ENCODE peak calls at places on chromosome 15, in ten cellular contexts. X, O, A, R, Y, W, I, J, P and N are unnamed samples. For H3K9me3, the result is how much of the 10 kb centered on the place peaks cover.

GRCh38 chr15:101452572-101452971 is 36.9 kb downstream of the PCSK6 start:
- DNase-seq in X (no peak), O (no peak), A (no peak), R (no peak), Y (no peak), W (no peak), I (no peak), J (no peak), P (no peak), N (no peak)

GRCh38 chr15:80405970-80406369 is 1.8 kb downstream of the ARNT2 start:
- DNase-seq in X (no peak), O (no peak), A (no peak), R (no peak), Y (no peak), W (no peak), I (no peak), J (no peak), P (no peak), N (no peak)

GRCh38 chr15:85543741-85544155 is 163.3 kb downstream of the AKAP13 start:
- DNase-seq in X (peak), O (no peak), A (no peak), R (peak), Y (peak), W (no peak), I (peak), J (peak), P (peak), N (peak)

GRCh38 chr15:23866832-23867231 is 179.7 kb upstream of the NDN start:
- DNase-seq in X (no peak), O (peak), A (no peak), R (no peak), Y (no peak), W (peak), I (no peak), J (no peak), P (peak), N (no peak)

GRCh38 chr15:100781061-100781960 is 98.3 kb upstream of the ALDH1A3 start:
- DNase-seq in X (peak), O (no peak), A (no peak), R (peak), Y (no peak), W (no peak), I (no peak), J (no peak), P (no peak), N (peak)

GRCh38 chr15:100602822-100603393 is 519 bp downstream of the ASB7 start:
- DNase-seq in X (no peak), O (peak), A (no peak), R (no peak), Y (peak), W (no peak), I (no peak), J (no peak), P (peak), N (no peak)

GRCh38 chr15:62515696-62516395 is 350.8 kb upstream of the C2CD4B start:
- DNase-seq in X (no peak), O (no peak), A (no peak), R (no peak), Y (no peak), W (no peak), I (no peak), J (no peak), P (no peak), N (no peak)

GRCh38 chr15:51736069-51736468 is 1.4 kb downstream of the LYSMD2 start:
- DNase-seq in X (no peak), O (no peak), A (no peak), R (no peak), Y (no peak), W (no peak), I (no peak), J (no peak), P (no peak), N (no peak)

GRCh38 chr15:68314563-68314962 is 37.0 kb downstream of the FEM1B start:
- DNase-seq in X (no peak), O (no peak), A (no peak), R (no peak), Y (no peak), W (no peak), I (no peak), J (peak), P (no peak), N (peak)

GRCh38 chr15:74128785-74129350 is 1.5 kb upstream of the ISLR2 start:
- DNase-seq in X (no peak), O (no peak), A (no peak), R (no peak), Y (no peak), W (no peak), I (no peak), J (no peak), P (no peak), N (no peak)

GRCh38 chr15:76340802-76341365 is 4.3 kb downstream of the ISL2 start:
- DNase-seq in X (no peak), O (no peak), A (no peak), R (no peak), Y (no peak), W (no peak), I (no peak), J (no peak), P (peak), N (no peak)

GRCh38 chr15:96736384-96736783 is 405.9 kb downstream of the NR2F2 start:
- DNase-seq in X (no peak), O (no peak), A (no peak), R (no peak), Y (no peak), W (no peak), I (no peak), J (no peak), P (no peak), N (no peak)

GRCh38 chr15:39976291-39977274 is 42.7 kb downstream of the EIF2AK4 start:
- DNase-seq in X (peak), O (peak), A (peak), R (peak), Y (peak), W (peak), I (peak), J (peak), P (peak), N (peak)

GRCh38 chr15:52005748-52006701 is 13.0 kb upstream of the MAPK6 start:
- DNase-seq in X (no peak), O (no peak), A (no peak), R (no peak), Y (peak), W (no peak), I (no peak), J (no peak), P (no peak), N (no peak)

GRCh38 chr15:83700082-83700481 is 46.2 kb downstream of the ADAMTSL3 start:
- DNase-seq in X (no peak), O (no peak), A (no peak), R (no peak), Y (no peak), W (no peak), I (no peak), J (no peak), P (no peak), N (no peak)

GRCh38 chr15:100999369-100999768 is 80.2 kb downstream of the LRRK1 start:
- DNase-seq in X (no peak), O (no peak), A (no peak), R (peak), Y (no peak), W (no peak), I (no peak), J (no peak), P (no peak), N (no peak)

GRCh38 chr15:46768287-46768686 is 949.0 kb upstream of the SEMA6D start:
- DNase-seq in X (no peak), O (peak), A (no peak), R (no peak), Y (no peak), W (no peak), I (no peak), J (no peak), P (no peak), N (no peak)

GRCh38 chr15:36658905-36659304 is 79.5 kb downstream of the CDIN1 start:
- DNase-seq in X (no peak), O (no peak), A (no peak), R (no peak), Y (no peak), W (no peak), I (no peak), J (no peak), P (no peak), N (no peak)

GRCh38 chr15:59327942-59328341 is 44.7 kb downstream of the MYO1E start:
- DNase-seq in X (no peak), O (no peak), A (no peak), R (no peak), Y (no peak), W (no peak), I (no peak), J (no peak), P (no peak), N (no peak)

GRCh38 chr15:80562846-80563245 is 132.3 kb upstream of the ABHD17C start:
- DNase-seq in X (no peak), O (no peak), A (no peak), R (peak), Y (no peak), W (no peak), I (no peak), J (no peak), P (no peak), N (no peak)

GRCh38 chr15:53979051-53979788 is 979 bp downstream of the UNC13C start:
- DNase-seq in X (no peak), O (no peak), A (no peak), R (no peak), Y (no peak), W (no peak), I (no peak), J (no peak), P (no peak), N (no peak)

GRCh38 chr15:47568030-47568429 is 149.3 kb upstream of the SEMA6D start:
- DNase-seq in X (no peak), O (no peak), A (no peak), R (no peak), Y (no peak), W (no peak), I (no peak), J (no peak), P (no peak), N (no peak)

GRCh38 chr15:87935583-87935982 is 321.0 kb downstream of the NTRK3 start:
- DNase-seq in X (no peak), O (no peak), A (no peak), R (no peak), Y (no peak), W (no peak), I (no peak), J (no peak), P (no peak), N (no peak)

GRCh38 chr15:72727154-72727553 is 41.1 kb downstream of the BBS4 start:
- DNase-seq in X (no peak), O (no peak), A (no peak), R (no peak), Y (no peak), W (no peak), I (no peak), J (no peak), P (no peak), N (no peak)

GRCh38 chr15:89633585-89633984 is 21.7 kb downstream of the KIF7 start:
- DNase-seq in X (no peak), O (no peak), A (no peak), R (peak), Y (no peak), W (no peak), I (no peak), J (no peak), P (no peak), N (no peak)

GRCh38 chr15:100434038-100434437 is 92.3 kb upstream of the ADAMTS17 start:
- DNase-seq in X (no peak), O (no peak), A (no peak), R (no peak), Y (no peak), W (no peak), I (no peak), J (no peak), P (no peak), N (no peak)

GRCh38 chr15:64738231-64739095 is 36.9 kb downstream of the RBPMS2 start:
- DNase-seq in X (no peak), O (no peak), A (no peak), R (no peak), Y (no peak), W (no peak), I (no peak), J (no peak), P (no peak), N (no peak)

GRCh38 chr15:52307847-52308246 is 12.2 kb upstream of the MYO5C start:
- DNase-seq in X (no peak), O (no peak), A (no peak), R (no peak), Y (no peak), W (no peak), I (no peak), J (no peak), P (no peak), N (no peak)

GRCh38 chr15:42880121-42880520 is 40.5 kb downstream of the TTBK2 start:
- DNase-seq in X (no peak), O (no peak), A (no peak), R (no peak), Y (no peak), W (no peak), I (no peak), J (no peak), P (no peak), N (no peak)

GRCh38 chr15:52236015-52236414 is 44.8 kb upstream of the GNB5 start:
- DNase-seq in X (no peak), O (no peak), A (no peak), R (no peak), Y (no peak), W (no peak), I (no peak), J (no peak), P (no peak), N (no peak)

GRCh38 chr15:49815937-49816336 is 195.1 kb downstream of the DTWD1 start:
- DNase-seq in X (no peak), O (no peak), A (no peak), R (peak), Y (peak), W (no peak), I (no peak), J (no peak), P (no peak), N (no peak)

GRCh38 chr15:55649058-55649423 is 60.9 kb upstream of the PYGO1 start:
- DNase-seq in X (no peak), O (no peak), A (no peak), R (no peak), Y (peak), W (no peak), I (no peak), J (no peak), P (no peak), N (no peak)

GRCh38 chr15:45199136-45199810 is 11.5 kb upstream of the SHF start:
- DNase-seq in X (no peak), O (peak), A (no peak), R (no peak), Y (peak), W (peak), I (no peak), J (peak), P (peak), N (no peak)

GRCh38 chr15:78243491-78243941 is 9.2 kb upstream of the ACSBG1 start:
- DNase-seq in X (peak), O (no peak), A (no peak), R (no peak), Y (peak), W (no peak), I (peak), J (peak), P (peak), N (no peak)

GRCh38 chr15:51190424-51191068 is 95.8 kb upstream of the TNFAIP8L3 start:
- DNase-seq in X (no peak), O (no peak), A (no peak), R (no peak), Y (no peak), W (no peak), I (no peak), J (peak), P (no peak), N (no peak)

GRCh38 chr15:25068696-25069095 is 113.9 kb downstream of the SNRPN start:
- DNase-seq in X (no peak), O (no peak), A (no peak), R (no peak), Y (no peak), W (no peak), I (no peak), J (no peak), P (no peak), N (peak)

GRCh38 chr15:25070357-25070963 is 115.7 kb downstream of the SNRPN start:
- DNase-seq in X (no peak), O (no peak), A (no peak), R (no peak), Y (no peak), W (no peak), I (no peak), J (no peak), P (no peak), N (no peak)

GRCh38 chr15:25067725-25068309 is 113.0 kb downstream of the SNRPN start:
- DNase-seq in X (peak), O (no peak), A (no peak), R (no peak), Y (no peak), W (no peak), I (no peak), J (no peak), P (no peak), N (peak)

DNA sequence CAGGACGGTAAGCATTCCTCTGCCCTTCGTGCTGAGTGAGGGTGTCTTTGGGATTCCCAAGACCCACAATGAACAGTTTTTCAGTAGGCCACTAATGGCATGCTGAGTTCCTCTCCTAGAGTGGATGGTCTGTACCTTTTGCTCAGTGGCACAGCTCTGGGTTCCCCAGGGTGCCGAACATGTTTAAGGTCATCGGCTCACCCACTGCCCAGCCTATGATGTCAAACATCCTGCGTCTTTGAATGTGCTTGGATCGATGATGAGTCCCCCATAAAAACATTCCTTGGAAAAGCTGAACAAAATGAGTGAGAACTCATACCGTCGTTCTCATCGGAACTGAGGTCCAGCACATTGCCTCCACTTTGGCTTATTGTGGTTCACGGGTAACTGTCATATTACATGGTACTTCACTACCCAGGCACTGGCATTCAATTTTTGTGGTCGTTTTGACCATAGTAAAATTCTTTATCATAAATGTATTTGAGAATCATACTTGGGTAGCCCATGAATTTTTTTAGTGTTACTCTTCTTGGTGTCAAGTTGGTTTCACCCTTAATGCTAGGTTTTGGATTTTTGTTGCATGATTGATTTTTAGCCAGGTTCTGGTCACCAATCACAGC is 118.2 kb downstream of the SNRPN start:
- DNase-seq in X (no peak), O (no peak), A (no peak), R (no peak), Y (no peak), W (no peak), I (no peak), J (no peak), P (no peak), N (no peak)
- H3K9me3 ChIP-seq in X (half or more), O (half or more), A (half or more), R (half or more), Y (half or more), W (half or more), I (under half), J (half or more), P (under half), N (half or more)

GRCh38 chr15:90667063-90667754 is 49.9 kb upstream of the BLM start:
- DNase-seq in X (no peak), O (no peak), A (no peak), R (no peak), Y (peak), W (no peak), I (no peak), J (no peak), P (peak), N (peak)

GRCh38 chr15:90660195-90660995 is 56.8 kb upstream of the BLM start:
- DNase-seq in X (peak), O (no peak), A (peak), R (peak), Y (peak), W (no peak), I (no peak), J (peak), P (peak), N (peak)

GRCh38 chr15:90665288-90666134 is 51.6 kb upstream of the BLM start:
- DNase-seq in X (peak), O (peak), A (no peak), R (peak), Y (peak), W (no peak), I (no peak), J (peak), P (peak), N (peak)

GRCh38 chr15:90666135-90666909 is 50.8 kb upstream of the BLM start:
- DNase-seq in X (no peak), O (no peak), A (no peak), R (no peak), Y (no peak), W (no peak), I (no peak), J (no peak), P (no peak), N (peak)

DNA sequence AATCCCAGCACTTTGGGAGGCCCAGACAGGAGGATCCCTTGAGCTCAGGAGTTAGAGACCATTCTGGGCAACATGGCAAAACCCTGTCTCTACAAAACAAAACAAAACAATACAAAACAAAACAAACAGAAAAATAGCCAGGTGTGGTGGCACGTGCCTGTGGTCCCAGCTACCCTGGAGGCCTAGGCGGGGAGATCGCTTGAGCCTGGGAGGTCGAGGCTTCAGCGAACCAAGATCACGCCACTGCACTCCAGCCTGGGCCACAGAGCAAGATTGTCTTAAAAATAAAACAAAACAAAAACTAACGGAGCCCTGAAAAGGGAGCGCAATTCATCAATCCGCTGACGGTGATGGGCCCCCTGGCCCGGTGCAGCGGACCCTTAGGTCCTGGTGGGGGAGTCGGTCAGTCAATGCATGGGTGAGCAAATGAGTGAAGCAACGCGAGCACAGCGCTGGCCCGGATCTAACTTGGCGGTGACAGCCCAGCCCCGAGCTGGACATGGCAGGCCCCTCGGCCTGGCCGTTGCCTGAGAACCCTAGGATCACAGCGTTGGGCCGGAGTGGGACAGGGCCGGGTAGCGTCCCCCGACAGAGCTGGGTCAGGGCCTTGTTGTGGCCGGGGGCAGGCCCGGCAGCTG is 52.4 kb upstream of the BLM start:
- DNase-seq in X (peak), O (peak), A (no peak), R (no peak), Y (no peak), W (no peak), I (no peak), J (peak), P (no peak), N (peak)
- H3K4me3 ChIP-seq in X (peak), O (peak), A (peak), R (peak), Y (peak), W (no peak), I (no peak), J (peak), P (peak), N (peak)

GRCh38 chr15:27863000-27863399 is 236.1 kb downstream of the OCA2 start:
- DNase-seq in X (no peak), O (no peak), A (no peak), R (no peak), Y (no peak), W (no peak), I (no peak), J (no peak), P (no peak), N (no peak)
- H3K9me3 ChIP-seq in X (under half), O (under half), A (under half), R (under half), Y (under half), W (under half), I (under half), J (under half), P (under half), N (under half)

DNA sequence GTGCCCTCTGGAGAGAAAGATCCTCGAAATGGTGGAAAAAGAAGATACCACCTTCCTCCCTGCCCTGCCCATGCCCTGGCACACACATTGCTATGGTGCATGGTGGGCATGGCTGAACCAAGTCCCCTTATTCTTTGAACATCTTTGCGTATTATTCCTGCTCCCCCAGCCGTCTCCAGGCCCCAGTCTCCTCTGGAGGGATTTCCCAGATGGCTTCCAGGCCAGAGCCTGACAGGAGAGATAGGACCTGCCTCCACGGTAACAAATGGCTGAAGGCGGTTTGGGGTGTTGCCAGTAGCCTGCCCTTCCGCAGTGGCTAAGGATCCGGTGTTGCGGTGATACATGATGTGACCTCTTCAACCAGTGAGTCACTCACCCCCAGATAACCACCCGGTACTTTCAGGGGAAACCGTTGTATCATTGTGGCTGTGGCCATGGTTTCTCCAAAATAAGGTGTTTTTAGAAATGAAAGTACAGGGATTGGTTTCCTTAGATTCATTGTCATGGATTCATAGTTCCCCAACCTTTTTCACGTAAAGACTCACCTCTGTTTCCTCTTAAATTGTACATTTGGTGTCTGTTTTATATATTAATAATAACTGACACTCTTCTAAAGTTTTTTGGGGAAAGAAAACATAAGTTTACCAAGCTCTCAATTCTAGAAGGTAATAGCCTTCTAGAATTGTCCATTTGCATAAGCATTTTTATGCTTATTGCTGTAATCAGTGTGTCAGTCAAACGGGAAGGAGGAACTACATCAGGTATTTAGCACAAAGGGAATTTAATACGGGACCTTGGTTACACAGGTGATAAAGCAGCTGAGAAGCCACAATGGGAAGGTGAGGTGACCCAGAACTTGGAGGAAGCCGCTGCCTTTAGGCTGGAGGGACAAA is 25.9 kb downstream of the SMAD3 start:
- DNase-seq in X (peak), O (no peak), A (no peak), R (peak), Y (peak), W (no peak), I (no peak), J (peak), P (peak), N (no peak)
- H3K4me3 ChIP-seq in X (no peak), O (no peak), A (no peak), R (no peak), Y (no peak), W (no peak), I (no peak), J (no peak), P (no peak), N (no peak)